ENCODE peak calls at places on chromosomes 7 and 10, in eight cellular contexts. One of them, this sample, is unnamed.

GRCh38 chr10:62640386-62640785 is 164.1 kb upstream of the ADO start:
- DNase-seq in psoas muscle: no peak
- DNase-seq in astrocyte: peak; percentile 47
- DNase-seq in tibial artery: no peak
- DNase-seq in cardiac fibroblast: no peak
- DNase-seq in Caco-2: no peak
- DNase-seq in BJ: no peak
- DNase-seq in GM12865: no peak
- DNase-seq in this sample: no peak

GRCh38 chr7:4150731-4151130 is 531.4 kb upstream of the FOXK1 start:
- DNase-seq in psoas muscle: no peak
- DNase-seq in astrocyte: no peak
- DNase-seq in tibial artery: no peak
- DNase-seq in cardiac fibroblast: no peak
- DNase-seq in Caco-2: no peak
- DNase-seq in BJ: no peak
- DNase-seq in GM12865: no peak
- DNase-seq in this sample: no peak

GRCh38 chr10:63666836-63667383 is 145.7 kb downstream of the REEP3 start:
- DNase-seq in psoas muscle: no peak
- DNase-seq in astrocyte: peak; percentile 98
- DNase-seq in tibial artery: no peak
- DNase-seq in cardiac fibroblast: peak; percentile 94
- DNase-seq in Caco-2: no peak
- DNase-seq in BJ: peak; percentile 80
- DNase-seq in GM12865: peak; percentile 77
- DNase-seq in this sample: no peak

GRCh38 chr7:29262191-29262917 is 67.8 kb downstream of the CHN2 start:
- DNase-seq in psoas muscle: no peak
- DNase-seq in astrocyte: no peak
- DNase-seq in tibial artery: no peak
- DNase-seq in cardiac fibroblast: no peak
- DNase-seq in Caco-2: no peak
- DNase-seq in BJ: no peak
- DNase-seq in GM12865: no peak
- DNase-seq in this sample: no peak

GRCh38 chr10:113084031-113084430 is 134.0 kb downstream of the TCF7L2 start:
- DNase-seq in psoas muscle: no peak
- DNase-seq in astrocyte: no peak
- DNase-seq in tibial artery: no peak
- DNase-seq in cardiac fibroblast: no peak
- DNase-seq in Caco-2: no peak
- DNase-seq in BJ: no peak
- DNase-seq in GM12865: no peak
- DNase-seq in this sample: no peak

GRCh38 chr10:1190791-1191490 is 134.8 kb downstream of the WDR37 start:
- DNase-seq in psoas muscle: no peak
- DNase-seq in astrocyte: no peak
- DNase-seq in tibial artery: no peak
- DNase-seq in cardiac fibroblast: no peak
- DNase-seq in Caco-2: peak; percentile 23
- DNase-seq in BJ: no peak
- DNase-seq in GM12865: no peak
- DNase-seq in this sample: no peak

GRCh38 chr10:64682043-64682442 is 1160.8 kb downstream of the REEP3 start:
- DNase-seq in psoas muscle: no peak
- DNase-seq in astrocyte: no peak
- DNase-seq in tibial artery: no peak
- DNase-seq in cardiac fibroblast: peak; percentile 14
- DNase-seq in Caco-2: no peak
- DNase-seq in BJ: no peak
- DNase-seq in GM12865: no peak
- DNase-seq in this sample: no peak

GRCh38 chr10:15035385-15036301 is 8.1 kb upstream of the OLAH start:
- DNase-seq in psoas muscle: no peak
- DNase-seq in astrocyte: peak; percentile 57
- DNase-seq in tibial artery: peak; percentile 21
- DNase-seq in cardiac fibroblast: peak; percentile 80
- DNase-seq in Caco-2: no peak
- DNase-seq in BJ: no peak
- DNase-seq in GM12865: peak; percentile 41
- DNase-seq in this sample: no peak

GRCh38 chr10:115921795-115922194 is 351.2 kb downstream of the GFRA1 start:
- DNase-seq in psoas muscle: no peak
- DNase-seq in astrocyte: peak; percentile 64
- DNase-seq in tibial artery: no peak
- DNase-seq in cardiac fibroblast: peak; percentile 75
- DNase-seq in Caco-2: no peak
- DNase-seq in BJ: no peak
- DNase-seq in GM12865: no peak
- DNase-seq in this sample: no peak

GRCh38 chr10:119401671-119402395 is 140.7 kb downstream of the RGS10 start:
- DNase-seq in psoas muscle: peak; percentile 81
- DNase-seq in astrocyte: peak; percentile 95
- DNase-seq in tibial artery: peak; percentile 83
- DNase-seq in cardiac fibroblast: peak; percentile 99
- DNase-seq in Caco-2: no peak
- DNase-seq in BJ: peak; percentile 99
- DNase-seq in GM12865: no peak
- DNase-seq in this sample: peak; percentile 82

GRCh38 chr7:43639858-43640491 is 57.1 kb downstream of the STK17A start:
- DNase-seq in psoas muscle: no peak
- DNase-seq in astrocyte: peak; percentile 91
- DNase-seq in tibial artery: peak; percentile 38
- DNase-seq in cardiac fibroblast: peak; percentile 93
- DNase-seq in Caco-2: no peak
- DNase-seq in BJ: no peak
- DNase-seq in GM12865: no peak
- DNase-seq in this sample: peak; percentile 41

GRCh38 chr10:108443636-108444035 is 1279.1 kb upstream of the SORCS1 start:
- DNase-seq in psoas muscle: no peak
- DNase-seq in astrocyte: no peak
- DNase-seq in tibial artery: no peak
- DNase-seq in cardiac fibroblast: no peak
- DNase-seq in Caco-2: no peak
- DNase-seq in BJ: no peak
- DNase-seq in GM12865: no peak
- DNase-seq in this sample: no peak

GRCh38 chr10:86943316-86944030 is 13.9 kb downstream of the MMRN2 start:
- DNase-seq in psoas muscle: no peak
- DNase-seq in astrocyte: no peak
- DNase-seq in tibial artery: peak; percentile 20
- DNase-seq in cardiac fibroblast: no peak
- DNase-seq in Caco-2: no peak
- DNase-seq in BJ: no peak
- DNase-seq in GM12865: no peak
- DNase-seq in this sample: peak; percentile 14

GRCh38 chr7:151491859-151492258 is 27.8 kb downstream of the RHEB start:
- DNase-seq in psoas muscle: no peak
- DNase-seq in astrocyte: peak; percentile 93
- DNase-seq in tibial artery: no peak
- DNase-seq in cardiac fibroblast: peak; percentile 92
- DNase-seq in Caco-2: peak; percentile 50
- DNase-seq in BJ: peak; percentile 62
- DNase-seq in GM12865: no peak
- DNase-seq in this sample: no peak

GRCh38 chr10:101617102-101617823 is 29.1 kb downstream of the DPCD start:
- DNase-seq in psoas muscle: no peak
- DNase-seq in astrocyte: no peak
- DNase-seq in tibial artery: no peak
- DNase-seq in cardiac fibroblast: no peak
- DNase-seq in Caco-2: no peak
- DNase-seq in BJ: no peak
- DNase-seq in GM12865: peak; percentile 46
- DNase-seq in this sample: no peak

GRCh38 chr10:101616415-101617101 is 28.4 kb downstream of the DPCD start:
- DNase-seq in psoas muscle: no peak
- DNase-seq in astrocyte: no peak
- DNase-seq in tibial artery: no peak
- DNase-seq in cardiac fibroblast: no peak
- DNase-seq in Caco-2: no peak
- DNase-seq in BJ: no peak
- DNase-seq in GM12865: no peak
- DNase-seq in this sample: no peak

GRCh38 chr10:101615760-101616116 is 27.6 kb downstream of the DPCD start:
- DNase-seq in psoas muscle: no peak
- DNase-seq in astrocyte: no peak
- DNase-seq in tibial artery: no peak
- DNase-seq in cardiac fibroblast: no peak
- DNase-seq in Caco-2: no peak
- DNase-seq in BJ: no peak
- DNase-seq in GM12865: no peak
- DNase-seq in this sample: no peak

GRCh38 chr10:101613646-101614045 is 25.5 kb downstream of the DPCD start:
- DNase-seq in psoas muscle: no peak
- DNase-seq in astrocyte: no peak
- DNase-seq in tibial artery: no peak
- DNase-seq in cardiac fibroblast: no peak
- DNase-seq in Caco-2: no peak
- DNase-seq in BJ: no peak
- DNase-seq in GM12865: no peak
- DNase-seq in this sample: no peak

DNA sequence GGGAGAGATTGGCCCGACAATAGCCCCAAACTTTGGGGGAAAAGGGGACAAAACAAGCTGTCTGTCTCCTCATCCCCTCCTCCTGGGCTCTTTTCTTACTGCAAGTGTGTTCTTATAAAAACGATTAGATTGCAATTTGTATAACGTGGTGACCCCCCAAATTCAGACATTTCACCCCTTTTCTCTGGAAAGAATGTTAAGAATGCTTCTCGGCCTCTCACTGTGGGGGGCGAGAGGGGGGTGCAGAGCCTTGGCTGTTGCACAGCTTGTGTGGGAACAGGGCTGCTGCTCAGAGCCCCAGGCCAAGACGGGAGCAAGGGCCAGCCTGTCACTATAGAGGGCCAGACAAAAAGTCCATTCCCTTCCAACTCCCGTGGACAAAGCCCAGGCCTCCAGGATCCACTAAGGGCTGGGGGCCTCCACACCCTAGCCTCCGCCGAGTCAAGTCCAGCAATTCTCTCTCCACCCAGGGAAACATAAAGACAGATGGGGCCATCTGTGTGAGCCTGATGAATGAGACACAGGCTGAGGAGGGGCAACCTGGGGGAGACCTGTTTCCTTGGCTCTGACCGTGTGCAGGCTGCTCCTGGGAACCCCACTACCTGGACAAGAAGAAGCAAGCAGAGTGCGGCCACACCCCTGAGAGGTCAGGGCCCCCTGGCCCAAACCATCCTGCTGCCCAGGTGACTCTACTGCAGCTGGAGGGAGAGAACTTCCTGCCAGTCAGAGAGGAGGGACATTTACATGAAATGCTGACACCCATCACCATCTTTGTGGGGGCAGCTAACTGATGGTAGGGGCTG is 27.0 kb downstream of the DPCD start:
- DNase-seq in psoas muscle: no peak
- DNase-seq in astrocyte: no peak
- DNase-seq in tibial artery: no peak
- DNase-seq in cardiac fibroblast: no peak
- DNase-seq in Caco-2: no peak
- DNase-seq in BJ: no peak
- DNase-seq in GM12865: no peak
- DNase-seq in this sample: no peak
- TF ChIP-seq CTCF in psoas muscle: no peak
- TF ChIP-seq CTCF in astrocyte: no peak
- TF ChIP-seq CTCF in tibial artery: no peak
- TF ChIP-seq CTCF in cardiac fibroblast: no peak
- TF ChIP-seq CTCF in Caco-2: no peak
- TF ChIP-seq CTCF in BJ: no peak
- TF ChIP-seq CTCF in GM12865: no peak
- TF ChIP-seq CTCF in this sample: no peak

GRCh38 chr10:99533496-99534455 is 1.0 kb downstream of the NKX2-3 start:
- DNase-seq in psoas muscle: no peak
- DNase-seq in astrocyte: no peak
- DNase-seq in tibial artery: no peak
- DNase-seq in cardiac fibroblast: no peak
- DNase-seq in Caco-2: no peak
- DNase-seq in BJ: no peak
- DNase-seq in GM12865: no peak
- DNase-seq in this sample: no peak
- H3K4me3 ChIP-seq in psoas muscle: peak overlapping the region; percentile 52
- H3K4me3 ChIP-seq in astrocyte: no peak overlapping the region
- H3K4me3 ChIP-seq in tibial artery: no peak overlapping the region
- H3K4me3 ChIP-seq in cardiac fibroblast: no peak overlapping the region
- H3K4me3 ChIP-seq in Caco-2: no peak overlapping the region
- H3K4me3 ChIP-seq in BJ: no peak overlapping the region
- H3K4me3 ChIP-seq in GM12865: no peak overlapping the region
- H3K4me3 ChIP-seq in this sample: no peak overlapping the region

GRCh38 chr10:53918755-53919154 is 882.3 kb downstream of the PCDH15 start:
- DNase-seq in psoas muscle: no peak
- DNase-seq in astrocyte: no peak
- DNase-seq in tibial artery: no peak
- DNase-seq in cardiac fibroblast: no peak
- DNase-seq in Caco-2: no peak
- DNase-seq in BJ: no peak
- DNase-seq in GM12865: no peak
- DNase-seq in this sample: no peak
- TF ChIP-seq CTCF in psoas muscle: no peak
- TF ChIP-seq CTCF in astrocyte: no peak
- TF ChIP-seq CTCF in tibial artery: no peak
- TF ChIP-seq CTCF in cardiac fibroblast: no peak
- TF ChIP-seq CTCF in Caco-2: no peak
- TF ChIP-seq CTCF in BJ: no peak
- TF ChIP-seq CTCF in GM12865: no peak
- TF ChIP-seq CTCF in this sample: no peak

GRCh38 chr7:133274265-133274664 is 21.4 kb downstream of the EXOC4 start:
- DNase-seq in psoas muscle: no peak
- DNase-seq in astrocyte: no peak
- DNase-seq in tibial artery: no peak
- DNase-seq in cardiac fibroblast: no peak
- DNase-seq in Caco-2: no peak
- DNase-seq in BJ: no peak
- DNase-seq in GM12865: no peak
- DNase-seq in this sample: no peak

GRCh38 chr7:133273221-133273620 is 20.3 kb downstream of the EXOC4 start:
- DNase-seq in psoas muscle: no peak
- DNase-seq in astrocyte: no peak
- DNase-seq in tibial artery: no peak
- DNase-seq in cardiac fibroblast: no peak
- DNase-seq in Caco-2: no peak
- DNase-seq in BJ: no peak
- DNase-seq in GM12865: no peak
- DNase-seq in this sample: no peak

GRCh38 chr7:133275441-133276105 is 22.7 kb downstream of the EXOC4 start:
- DNase-seq in psoas muscle: no peak
- DNase-seq in astrocyte: peak; percentile 61
- DNase-seq in tibial artery: no peak
- DNase-seq in cardiac fibroblast: peak; percentile 5
- DNase-seq in Caco-2: no peak
- DNase-seq in BJ: peak; percentile 1
- DNase-seq in GM12865: no peak
- DNase-seq in this sample: no peak

DNA sequence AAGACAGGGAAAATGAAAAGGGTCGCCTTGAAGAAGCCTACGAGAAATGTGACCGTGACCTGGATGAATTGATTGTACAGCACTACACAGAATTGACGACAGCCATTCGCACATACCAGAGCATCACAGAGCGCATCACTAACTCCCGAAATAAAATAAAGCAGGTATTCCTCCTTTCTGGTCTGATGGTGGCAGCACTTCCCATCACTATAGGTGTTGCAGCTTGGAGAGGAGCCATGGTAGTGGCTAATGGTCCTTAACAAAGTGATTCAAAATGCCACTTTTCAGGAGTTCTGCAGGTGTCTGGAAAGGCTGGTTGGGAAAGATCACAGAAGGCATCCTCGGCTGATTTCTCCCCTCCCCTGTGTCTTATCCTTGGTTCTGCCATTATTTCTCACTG is 22.1 kb downstream of the EXOC4 start:
- DNase-seq in psoas muscle: no peak
- DNase-seq in astrocyte: no peak
- DNase-seq in tibial artery: no peak
- DNase-seq in cardiac fibroblast: no peak
- DNase-seq in Caco-2: no peak
- DNase-seq in BJ: no peak
- DNase-seq in GM12865: no peak
- DNase-seq in this sample: no peak
- H3K4me3 ChIP-seq in psoas muscle: no peak overlapping the region
- H3K4me3 ChIP-seq in astrocyte: no peak overlapping the region
- H3K4me3 ChIP-seq in tibial artery: no peak overlapping the region
- H3K4me3 ChIP-seq in cardiac fibroblast: no peak overlapping the region
- H3K4me3 ChIP-seq in Caco-2: no peak overlapping the region
- H3K4me3 ChIP-seq in BJ: no peak overlapping the region
- H3K4me3 ChIP-seq in GM12865: no peak overlapping the region
- H3K4me3 ChIP-seq in this sample: no peak overlapping the region